ENCODE peak calls at places on chromosome 19, in eight cellular contexts. V, A, L, U, C, G, R and F are unnamed samples.

GRCh38 chr19:12779162-12779993 is 4.0 kb upstream of the HOOK2 start:
- DNase-seq in V (no peak), A (peak), L (no peak), U (peak), C (no peak), G (no peak), R (no peak), F (no peak)

GRCh38 chr19:54178581-54179261 is 5.8 kb upstream of the TMC4 start:
- DNase-seq in V (no peak), A (no peak), L (no peak), U (peak), C (no peak), G (peak), R (no peak), F (no peak)

GRCh38 chr19:49691243-49692101 is 556 bp downstream of the CPT1C start:
- DNase-seq in V (no peak), A (peak), L (no peak), U (no peak), C (no peak), G (peak), R (peak), F (no peak)

GRCh38 chr19:1042689-1043511 is 3.0 kb downstream of the ABCA7 start:
- DNase-seq in V (no peak), A (no peak), L (no peak), U (no peak), C (no peak), G (no peak), R (no peak), F (no peak)

GRCh38 chr19:17865364-17866311 is 5.9 kb downstream of the RPL18A start:
- DNase-seq in V (no peak), A (no peak), L (no peak), U (no peak), C (no peak), G (no peak), R (no peak), F (no peak)

GRCh38 chr19:55255618-55256423 is 3.0 kb downstream of the PPP6R1 start:
- DNase-seq in V (no peak), A (peak), L (no peak), U (no peak), C (no peak), G (no peak), R (peak), F (no peak)

GRCh38 chr19:50558449-50558848 is 9.8 kb downstream of the LRRC4B start:
- DNase-seq in V (no peak), A (no peak), L (no peak), U (no peak), C (no peak), G (no peak), R (no peak), F (no peak)

GRCh38 chr19:41411682-41412265 is 14.2 kb downstream of the BCKDHA start:
- DNase-seq in V (no peak), A (no peak), L (no peak), U (no peak), C (no peak), G (no peak), R (no peak), F (no peak)

GRCh38 chr19:48681127-48681470 is 8.3 kb upstream of the NTN5 start:
- DNase-seq in V (no peak), A (peak), L (no peak), U (no peak), C (no peak), G (no peak), R (no peak), F (no peak)

GRCh38 chr19:10998045-10998533 is 37.3 kb downstream of the SMARCA4 start:
- DNase-seq in V (no peak), A (peak), L (no peak), U (peak), C (peak), G (no peak), R (no peak), F (no peak)

GRCh38 chr19:47573076-47574026 is at the start of gene ZNF541:
- DNase-seq in V (no peak), A (peak), L (peak), U (peak), C (peak), G (peak), R (peak), F (peak)

GRCh38 chr19:56637976-56638555 is 4.9 kb upstream of the SMIM17 start:
- DNase-seq in V (no peak), A (peak), L (peak), U (peak), C (peak), G (peak), R (no peak), F (peak)

GRCh38 chr19:50357178-50358100 is 8.0 kb downstream of the NAPSA start:
- DNase-seq in V (no peak), A (peak), L (peak), U (peak), C (peak), G (peak), R (peak), F (peak)

GRCh38 chr19:19426799-19427198 is 21.3 kb downstream of the GATAD2A start:
- DNase-seq in V (no peak), A (no peak), L (no peak), U (no peak), C (no peak), G (no peak), R (no peak), F (no peak)

GRCh38 chr19:17757125-17757524 is 5.8 kb downstream of the FCHO1 start:
- DNase-seq in V (no peak), A (peak), L (peak), U (peak), C (no peak), G (no peak), R (no peak), F (no peak)

GRCh38 chr19:6278051-6278450 is 1.7 kb downstream of the MLLT1 start:
- DNase-seq in V (no peak), A (no peak), L (no peak), U (no peak), C (no peak), G (no peak), R (no peak), F (no peak)

GRCh38 chr19:30029721-30030510 is 87.9 kb downstream of the URI1 start:
- DNase-seq in V (no peak), A (no peak), L (no peak), U (no peak), C (no peak), G (no peak), R (no peak), F (no peak)

GRCh38 chr19:10412257-10412977 is 7.9 kb upstream of the PDE4A start:
- DNase-seq in V (no peak), A (no peak), L (no peak), U (no peak), C (no peak), G (no peak), R (no peak), F (no peak)

GRCh38 chr19:51398096-51398704 is 7.8 kb upstream of the C19orf84 start:
- DNase-seq in V (no peak), A (peak), L (no peak), U (no peak), C (no peak), G (no peak), R (no peak), F (no peak)

GRCh38 chr19:47065242-47065641 is 16.8 kb upstream of the TMEM160 start:
- DNase-seq in V (no peak), A (no peak), L (no peak), U (no peak), C (no peak), G (no peak), R (no peak), F (no peak)

GRCh38 chr19:54525636-54526035 is 23.0 kb downstream of the LAIR2 start:
- DNase-seq in V (no peak), A (no peak), L (no peak), U (no peak), C (no peak), G (no peak), R (no peak), F (no peak)

GRCh38 chr19:45615795-45616708 is 14.0 kb upstream of the GPR4 start:
- DNase-seq in V (peak), A (peak), L (peak), U (peak), C (peak), G (peak), R (peak), F (peak)

GRCh38 chr19:34556500-34556899 is 74.9 kb downstream of the WTIP start:
- DNase-seq in V (no peak), A (peak), L (no peak), U (peak), C (no peak), G (peak), R (no peak), F (no peak)

GRCh38 chr19:23527797-23528196 is 132.5 kb upstream of the ZNF91 start:
- DNase-seq in V (no peak), A (no peak), L (no peak), U (no peak), C (no peak), G (no peak), R (no peak), F (no peak)

GRCh38 chr19:16001481-16002312 is 52.9 kb downstream of the OR10H4 start:
- DNase-seq in V (no peak), A (peak), L (no peak), U (peak), C (no peak), G (no peak), R (no peak), F (no peak)

GRCh38 chr19:1438035-1438932 is at the start of gene RPS15:
- DNase-seq in V (peak), A (peak), L (peak), U (peak), C (peak), G (peak), R (peak), F (peak)

GRCh38 chr19:2661615-2662014 is 40.9 kb downstream of the GNG7 start:
- DNase-seq in V (no peak), A (peak), L (no peak), U (no peak), C (no peak), G (peak), R (no peak), F (no peak)
- TF ChIP-seq CTCF in V (no peak), A (peak), L (no peak), U (no peak), C (no peak), G (no peak), R (no peak), F (no peak)

DNA sequence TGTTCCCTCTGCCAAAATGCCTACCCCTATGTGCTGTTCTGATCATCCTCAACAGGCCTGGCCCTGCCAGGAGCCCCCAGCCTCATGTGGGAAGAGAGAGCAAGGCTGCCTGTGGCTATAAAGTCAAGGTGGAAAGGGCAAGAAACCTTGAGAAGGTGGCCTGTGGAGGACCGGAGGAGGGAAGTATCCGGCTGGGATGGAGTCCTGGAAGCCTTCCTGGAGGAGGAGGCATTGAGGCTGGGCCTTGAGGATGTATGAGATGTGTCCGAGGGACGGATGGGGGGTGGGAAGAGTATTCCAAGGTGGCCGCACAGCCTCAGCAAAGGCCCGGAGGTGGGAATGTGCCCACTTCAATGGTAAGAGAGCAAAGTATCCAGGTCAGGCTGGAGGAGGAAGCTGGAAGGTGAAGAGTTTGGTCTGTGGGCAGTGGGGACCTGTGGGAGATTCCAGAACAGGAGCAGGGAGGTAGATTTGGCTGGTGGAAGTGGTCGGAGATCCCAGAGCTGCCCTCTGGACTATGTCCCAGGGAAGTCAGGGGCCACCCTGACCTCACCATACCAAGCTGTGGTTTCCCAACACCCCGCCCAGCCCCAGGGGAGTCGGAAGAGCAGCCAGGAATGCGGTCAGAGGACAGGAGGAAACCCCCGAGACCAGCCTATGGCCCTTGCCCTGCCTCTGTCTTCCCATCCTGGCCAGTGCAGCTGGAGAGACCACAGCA is 3.0 kb upstream of the PLIN4 start:
- DNase-seq in V (no peak), A (peak), L (no peak), U (no peak), C (no peak), G (no peak), R (no peak), F (no peak)
- TF ChIP-seq CTCF in V (no peak), A (no peak), L (no peak), U (no peak), C (no peak), G (no peak), R (no peak), F (no peak)

GRCh38 chr19:44113784-44114390 is 688 bp downstream of the ZNF225 start:
- DNase-seq in V (no peak), A (no peak), L (peak), U (no peak), C (peak), G (no peak), R (no peak), F (no peak)

GRCh38 chr19:44109458-44109857 is 3.7 kb upstream of the ZNF225 start:
- DNase-seq in V (no peak), A (no peak), L (no peak), U (no peak), C (no peak), G (no peak), R (no peak), F (no peak)

GRCh38 chr19:44112802-44113137 is 429 bp upstream of the ZNF225 start:
- DNase-seq in V (no peak), A (no peak), L (no peak), U (no peak), C (no peak), G (no peak), R (no peak), F (no peak)

GRCh38 chr19:44111910-44112463 is 1.2 kb upstream of the ZNF225 start:
- DNase-seq in V (no peak), A (peak), L (no peak), U (peak), C (no peak), G (peak), R (no peak), F (no peak)

DNA sequence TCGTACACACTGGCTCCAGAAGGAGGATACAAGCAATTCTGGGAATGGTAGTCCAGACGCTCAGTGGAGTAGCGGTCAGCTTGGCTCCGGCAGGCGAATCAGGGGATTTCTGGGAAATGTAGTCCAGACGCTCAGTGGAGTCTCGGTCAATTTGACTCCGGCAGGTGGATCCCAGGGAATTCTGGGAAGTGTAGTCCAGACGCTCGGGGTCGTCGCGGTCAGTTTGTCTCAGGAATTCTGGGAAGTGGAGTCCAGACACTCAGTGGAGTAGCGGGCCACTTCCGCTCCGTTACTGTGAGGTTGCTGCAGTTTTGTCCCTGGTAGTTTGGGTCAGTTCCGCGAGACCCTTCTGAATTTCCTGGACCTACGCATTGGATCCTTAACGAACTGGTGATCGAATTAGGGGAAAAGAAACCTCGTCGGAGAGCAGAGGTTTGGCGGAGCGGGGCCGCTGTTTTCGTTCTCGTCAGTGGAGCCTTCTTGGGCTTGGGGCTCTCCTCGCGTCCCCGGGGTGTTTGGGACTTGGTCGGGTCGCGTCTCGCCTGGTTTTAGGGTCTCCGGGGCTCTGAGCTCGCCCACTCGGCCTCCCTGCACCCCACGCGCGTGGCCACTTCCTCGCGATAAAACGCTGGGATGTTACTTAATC is at the start of gene ZNF225:
- DNase-seq in V (peak), A (peak), L (peak), U (peak), C (peak), G (peak), R (peak), F (peak)
- TF ChIP-seq CTCF in V (no peak), A (no peak), L (no peak), U (peak), C (no peak), G (no peak), R (no peak), F (no peak)

GRCh38 chr19:8585057-8585893 is 8.0 kb upstream of the MYO1F start:
- DNase-seq in V (no peak), A (no peak), L (no peak), U (no peak), C (no peak), G (no peak), R (no peak), F (no peak)
- TF ChIP-seq CTCF in V (no peak), A (no peak), L (no peak), U (no peak), C (no peak), G (no peak), R (no peak), F (no peak)

DNA sequence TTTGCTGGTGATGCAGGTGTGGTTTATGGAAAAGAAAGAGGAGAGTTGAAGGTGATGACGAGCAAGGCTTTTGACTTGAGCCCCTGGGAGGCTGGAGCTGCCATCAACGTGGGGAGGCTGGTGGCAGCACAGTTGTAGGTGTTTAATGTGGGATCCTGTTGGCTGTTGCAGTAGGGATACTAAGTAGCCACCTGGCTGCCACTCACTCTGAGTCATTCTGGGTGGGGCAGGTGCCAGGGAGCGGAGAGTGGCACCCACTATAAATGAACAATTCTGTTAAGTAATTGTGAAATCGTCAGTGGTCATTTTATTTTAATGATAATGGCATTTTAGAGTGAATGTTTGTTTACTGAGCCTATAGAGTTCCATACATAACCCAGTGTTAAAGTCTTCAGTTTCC is 9.8 kb downstream of the ZNF317 start:
- DNase-seq in V (no peak), A (no peak), L (no peak), U (no peak), C (no peak), G (no peak), R (no peak), F (no peak)
- TF ChIP-seq CTCF in V (no peak), A (no peak), L (no peak), U (no peak), C (no peak), G (no peak), R (no peak), F (no peak)